ENCODE peak calls at places on chromosomes 6 and 20, in four cellular contexts. G is GM12878, Z is GM12891, W is SK-N-SH. S is an unnamed sample.

GRCh38 chr20:50341050-50341449 is 150.4 kb downstream of the CEBPB start:
- DNase-seq in Z (no peak), W (no peak), G (no peak), S (no peak)

GRCh38 chr6:147201885-147202515 is 2.2 kb upstream of the STXBP5 start:
- DNase-seq in G (no peak), Z (no peak), W (peak), S (no peak)

GRCh38 chr6:5115168-5115567 is 30.0 kb downstream of the PPP1R3G start:
- DNase-seq in W (no peak), Z (no peak), G (no peak), S (no peak)

GRCh38 chr6:170160031-170160627 is 130.7 kb downstream of the DLL1 start:
- DNase-seq in G (no peak), Z (no peak), W (no peak), S (no peak)

GRCh38 chr6:26322645-26323482 is 42.1 kb upstream of the BTN3A2 start:
- DNase-seq in Z (no peak), W (peak), G (peak), S (no peak)

GRCh38 chr20:50172347-50173013 is 18.1 kb upstream of the CEBPB start:
- DNase-seq in Z (no peak), G (no peak), W (no peak), S (no peak)

GRCh38 chr6:75210885-75211739 is 5.3 kb upstream of the COL12A1 start:
- DNase-seq in Z (no peak), W (peak), G (no peak), S (no peak)

GRCh38 chr6:11714116-11714797 is 64.3 kb downstream of the ADTRP start:
- DNase-seq in W (no peak), G (peak), Z (no peak), S (no peak)

GRCh38 chr6:16764188-16764950 is 3.1 kb upstream of the ATXN1 start:
- DNase-seq in W (peak), Z (no peak), G (no peak), S (no peak)

GRCh38 chr6:20340056-20340455 is 61.6 kb upstream of the E2F3 start:
- DNase-seq in G (no peak), Z (no peak), W (no peak), S (no peak)

GRCh38 chr6:15554728-15555100 is 108.1 kb downstream of the DTNBP1 start:
- DNase-seq in Z (no peak), W (no peak), G (no peak), S (no peak)

GRCh38 chr6:82337688-82338257 is 25.8 kb upstream of the TPBG start:
- DNase-seq in W (no peak), Z (no peak), G (no peak), S (no peak)

GRCh38 chr6:139625998-139626975 is 251.8 kb upstream of the CITED2 start:
- DNase-seq in W (no peak), G (no peak), Z (no peak), S (no peak)

GRCh38 chr20:43941476-43942212 is 27.0 kb downstream of the TOX2 start:
- DNase-seq in G (no peak), W (no peak), Z (no peak), S (no peak)

GRCh38 chr6:146944077-146944476 is 260.1 kb upstream of the STXBP5 start:
- DNase-seq in G (no peak), W (no peak), Z (no peak), S (no peak)

GRCh38 chr20:326645-327031 is 1.3 kb downstream of the SOX12 start:
- DNase-seq in W (no peak), Z (no peak), G (no peak), S (no peak)

GRCh38 chr20:38340693-38341092 is 5.6 kb upstream of the LBP start:
- DNase-seq in Z (no peak), G (no peak), W (no peak), S (no peak)

GRCh38 chr6:51559059-51559458 is 528.4 kb downstream of the PKHD1 start:
- DNase-seq in Z (no peak), G (no peak), W (no peak), S (no peak)

GRCh38 chr6:39962831-39963230 is 28.6 kb upstream of the MOCS1 start:
- DNase-seq in G (no peak), W (no peak), Z (no peak), S (no peak)

GRCh38 chr6:87808005-87808757 is 106.1 kb upstream of the AKIRIN2 start:
- DNase-seq in W (no peak), Z (no peak), G (no peak), S (no peak)

GRCh38 chr6:20751293-20751946 is 217.2 kb downstream of the CDKAL1 start:
- DNase-seq in W (no peak), G (no peak), Z (no peak), S (no peak)

GRCh38 chr6:150527100-150527499 is 72.6 kb upstream of the PLEKHG1 start:
- DNase-seq in Z (no peak), W (no peak), G (no peak), S (no peak)

GRCh38 chr6:94468830-94469229 is 1049.5 kb upstream of the EPHA7 start:
- DNase-seq in W (no peak), Z (no peak), G (no peak), S (no peak)

GRCh38 chr20:37317316-37317715 is 27.9 kb downstream of the MANBAL start:
- DNase-seq in G (no peak), W (no peak), Z (no peak), S (no peak)

GRCh38 chr20:10427060-10427692 is 6.8 kb downstream of the MKKS start:
- DNase-seq in Z (no peak), W (peak), G (no peak), S (no peak)

GRCh38 chr20:16803965-16804792 is 56.0 kb downstream of the OTOR start:
- DNase-seq in W (peak), Z (peak), G (no peak), S (peak)

GRCh38 chr20:38673731-38674177 is 50.5 kb upstream of the SLC32A1 start:
- DNase-seq in W (peak), G (no peak), Z (no peak), S (no peak)

DNA sequence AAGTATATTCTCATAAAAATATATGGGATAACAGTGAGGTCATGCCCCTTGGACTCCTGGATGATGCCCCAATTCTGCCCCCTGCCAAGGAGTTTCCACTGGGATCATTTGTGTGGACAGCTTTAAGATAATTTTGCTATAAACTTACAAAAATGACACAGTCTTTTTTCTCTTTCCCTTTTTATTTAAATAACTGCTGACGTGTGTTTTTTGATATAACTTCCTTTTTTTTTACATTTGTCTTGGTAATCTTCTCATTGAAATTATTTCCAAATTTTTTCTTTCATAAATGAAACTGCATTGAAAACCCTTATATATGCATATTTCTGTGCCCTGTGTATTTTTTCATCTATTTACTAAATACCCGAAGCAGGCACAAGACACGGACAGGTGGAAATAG is 31.3 kb downstream of the CST9L start:
- DNase-seq in G (no peak), Z (no peak), W (no peak), S (no peak)
- TF ChIP-seq TAF1 in G (no peak), Z (no peak), W (no peak), S (no peak)

GRCh38 chr20:62136283-62137091 is 6.7 kb downstream of the PSMA7 start:
- DNase-seq in Z (no peak), W (peak), G (no peak), S (no peak)
- TF ChIP-seq POLR2AphosphoS5 in Z (no peak), W (no peak), G (no peak), S (no peak)

GRCh38 chr6:36169023-36170007 is 27.2 kb upstream of the BRPF3 start:
- DNase-seq in G (peak), Z (no peak), W (no peak), S (no peak)
- TF ChIP-seq TAF1 in G (no peak), Z (no peak), W (no peak), S (no peak)

GRCh38 chr6:37840143-37840939 is 20.8 kb downstream of the ZFAND3 start:
- DNase-seq in W (no peak), Z (no peak), G (no peak), S (no peak)

GRCh38 chr6:37847704-37848103 is 28.2 kb downstream of the ZFAND3 start:
- DNase-seq in W (no peak), Z (no peak), G (no peak), S (no peak)

GRCh38 chr6:37845930-37846329 is 26.4 kb downstream of the ZFAND3 start:
- DNase-seq in Z (no peak), G (no peak), W (no peak), S (no peak)

GRCh38 chr6:37840940-37841300 is 21.4 kb downstream of the ZFAND3 start:
- DNase-seq in G (no peak), Z (no peak), W (no peak), S (no peak)

GRCh38 chr6:37845026-37845911 is 25.7 kb downstream of the ZFAND3 start:
- DNase-seq in W (no peak), Z (no peak), G (no peak), S (no peak)
- TF ChIP-seq POLR2AphosphoS5 in W (no peak), Z (no peak), G (no peak), S (no peak)